ENCODE peak calls at places on chromosomes 16 and 17, in six cellular contexts. One of them, this sample, is unnamed.

GRCh38 chr17:4342535-4342934 is 23.9 kb downstream of the UBE2G1 start:
- DNase-seq in GM18507: no peak
- DNase-seq in memory B cell: no peak
- DNase-seq in stimulated activated CD4-positive, alpha-beta T cell treated with anti-CD3 and anti-CD28 coated beads, Interleukin-1b, Interleukin-23, amount 100 ng/mL, for 1 hour: no peak
- DNase-seq in mesothelial cell of epicardium: no peak
- DNase-seq in NCI-H460: no peak
- DNase-seq in this sample: no peak

GRCh38 chr17:28584434-28584833 is 7.7 kb upstream of the ALDOC start:
- DNase-seq in GM18507: no peak
- DNase-seq in memory B cell: no peak
- DNase-seq in stimulated activated CD4-positive, alpha-beta T cell treated with anti-CD3 and anti-CD28 coated beads, Interleukin-1b, Interleukin-23, amount 100 ng/mL, for 1 hour: no peak
- DNase-seq in mesothelial cell of epicardium: no peak
- DNase-seq in NCI-H460: no peak
- DNase-seq in this sample: no peak

GRCh38 chr17:40846515-40847155 is 20.4 kb downstream of the KRT12 start:
- DNase-seq in GM18507: no peak
- DNase-seq in memory B cell: no peak
- DNase-seq in stimulated activated CD4-positive, alpha-beta T cell treated with anti-CD3 and anti-CD28 coated beads, Interleukin-1b, Interleukin-23, amount 100 ng/mL, for 1 hour: no peak
- DNase-seq in mesothelial cell of epicardium: no peak
- DNase-seq in NCI-H460: peak; percentile 20
- DNase-seq in this sample: no peak

GRCh38 chr17:61291457-61292311 is 108.0 kb upstream of the TBX2 start:
- DNase-seq in GM18507: no peak
- DNase-seq in memory B cell: no peak
- DNase-seq in stimulated activated CD4-positive, alpha-beta T cell treated with anti-CD3 and anti-CD28 coated beads, Interleukin-1b, Interleukin-23, amount 100 ng/mL, for 1 hour: no peak
- DNase-seq in mesothelial cell of epicardium: peak; percentile 36
- DNase-seq in NCI-H460: no peak
- DNase-seq in this sample: no peak

GRCh38 chr16:14529010-14529669 is 100.9 kb downstream of the PARN start:
- DNase-seq in GM18507: peak; percentile 42
- DNase-seq in memory B cell: peak; percentile 49
- DNase-seq in stimulated activated CD4-positive, alpha-beta T cell treated with anti-CD3 and anti-CD28 coated beads, Interleukin-1b, Interleukin-23, amount 100 ng/mL, for 1 hour: peak; percentile 18
- DNase-seq in mesothelial cell of epicardium: peak; percentile 74
- DNase-seq in NCI-H460: peak; percentile 95
- DNase-seq in this sample: peak; percentile 89

GRCh38 chr16:52547001-52547833 is at the start of gene TOX3:
- DNase-seq in GM18507: no peak
- DNase-seq in memory B cell: no peak
- DNase-seq in stimulated activated CD4-positive, alpha-beta T cell treated with anti-CD3 and anti-CD28 coated beads, Interleukin-1b, Interleukin-23, amount 100 ng/mL, for 1 hour: no peak
- DNase-seq in mesothelial cell of epicardium: peak; percentile 45
- DNase-seq in NCI-H460: no peak
- DNase-seq in this sample: no peak

GRCh38 chr17:82343560-82343959 is 10.0 kb upstream of the SECTM1 start:
- DNase-seq in GM18507: no peak
- DNase-seq in memory B cell: no peak
- DNase-seq in stimulated activated CD4-positive, alpha-beta T cell treated with anti-CD3 and anti-CD28 coated beads, Interleukin-1b, Interleukin-23, amount 100 ng/mL, for 1 hour: no peak
- DNase-seq in mesothelial cell of epicardium: no peak
- DNase-seq in NCI-H460: no peak
- DNase-seq in this sample: no peak

GRCh38 chr16:84138824-84139627 is 6.0 kb downstream of the HSDL1 start:
- DNase-seq in GM18507: no peak
- DNase-seq in memory B cell: no peak
- DNase-seq in stimulated activated CD4-positive, alpha-beta T cell treated with anti-CD3 and anti-CD28 coated beads, Interleukin-1b, Interleukin-23, amount 100 ng/mL, for 1 hour: no peak
- DNase-seq in mesothelial cell of epicardium: no peak
- DNase-seq in NCI-H460: no peak
- DNase-seq in this sample: no peak

GRCh38 chr16:13463619-13464018 is 456.3 kb upstream of the ERCC4 start:
- DNase-seq in GM18507: no peak
- DNase-seq in memory B cell: no peak
- DNase-seq in stimulated activated CD4-positive, alpha-beta T cell treated with anti-CD3 and anti-CD28 coated beads, Interleukin-1b, Interleukin-23, amount 100 ng/mL, for 1 hour: no peak
- DNase-seq in mesothelial cell of epicardium: no peak
- DNase-seq in NCI-H460: no peak
- DNase-seq in this sample: no peak

GRCh38 chr16:71626858-71627213 is 852 bp downstream of the MARVELD3 start:
- DNase-seq in GM18507: no peak
- DNase-seq in memory B cell: peak; percentile 5
- DNase-seq in stimulated activated CD4-positive, alpha-beta T cell treated with anti-CD3 and anti-CD28 coated beads, Interleukin-1b, Interleukin-23, amount 100 ng/mL, for 1 hour: no peak
- DNase-seq in mesothelial cell of epicardium: peak; percentile 41
- DNase-seq in NCI-H460: no peak
- DNase-seq in this sample: no peak

GRCh38 chr17:56203430-56203829 is 50.2 kb downstream of the ANKFN1 start:
- DNase-seq in GM18507: no peak
- DNase-seq in memory B cell: no peak
- DNase-seq in stimulated activated CD4-positive, alpha-beta T cell treated with anti-CD3 and anti-CD28 coated beads, Interleukin-1b, Interleukin-23, amount 100 ng/mL, for 1 hour: no peak
- DNase-seq in mesothelial cell of epicardium: no peak
- DNase-seq in NCI-H460: peak; percentile 23
- DNase-seq in this sample: no peak

GRCh38 chr17:77487677-77488530 is 347.1 kb downstream of the SEC14L1 start:
- DNase-seq in GM18507: no peak
- DNase-seq in memory B cell: no peak
- DNase-seq in stimulated activated CD4-positive, alpha-beta T cell treated with anti-CD3 and anti-CD28 coated beads, Interleukin-1b, Interleukin-23, amount 100 ng/mL, for 1 hour: no peak
- DNase-seq in mesothelial cell of epicardium: no peak
- DNase-seq in NCI-H460: no peak
- DNase-seq in this sample: no peak

GRCh38 chr17:48382989-48383388 is 47.0 kb downstream of the SKAP1 start:
- DNase-seq in GM18507: no peak
- DNase-seq in memory B cell: no peak
- DNase-seq in stimulated activated CD4-positive, alpha-beta T cell treated with anti-CD3 and anti-CD28 coated beads, Interleukin-1b, Interleukin-23, amount 100 ng/mL, for 1 hour: no peak
- DNase-seq in mesothelial cell of epicardium: no peak
- DNase-seq in NCI-H460: no peak
- DNase-seq in this sample: no peak

This sample was measured in osteocyte.